ENCODE peak calls at places on chromosome 3, in eight cellular contexts. E, B, Z, H, A, W, P and K are unnamed samples.

GRCh38 chr3:189292667-189293478 is 121.1 kb downstream of the TPRG1 start:
- DNase-seq in E (no peak), A (no peak), Z (no peak), W (no peak), P (peak), B (no peak), H (no peak), K (no peak)

GRCh38 chr3:108008931-108009635 is 81.7 kb downstream of the CD47 start:
- DNase-seq in W (no peak), B (no peak), H (no peak), P (peak), E (no peak), A (peak), Z (no peak), K (no peak)

GRCh38 chr3:164060923-164061322 is 1017.4 kb downstream of the SI start:
- DNase-seq in W (no peak), H (no peak), A (no peak), B (no peak), E (no peak), P (no peak), Z (no peak), K (no peak)

GRCh38 chr3:159077860-159078259 is 276.0 kb downstream of the MFSD1 start:
- DNase-seq in W (no peak), Z (no peak), B (no peak), A (peak), H (no peak), E (no peak), P (peak), K (peak)

GRCh38 chr3:105254154-105254553 is 112.6 kb upstream of the ALCAM start:
- DNase-seq in W (no peak), Z (no peak), H (no peak), A (no peak), B (no peak), P (no peak), E (no peak), K (no peak)

GRCh38 chr3:134769469-134769868 is 25.6 kb upstream of the EPHB1 start:
- DNase-seq in E (no peak), B (no peak), A (no peak), W (no peak), H (no peak), Z (no peak), P (no peak), K (no peak)

GRCh38 chr3:150635526-150635925 is 32.4 kb downstream of the SELENOT start:
- DNase-seq in E (no peak), Z (no peak), W (no peak), H (no peak), P (peak), B (no peak), A (no peak), K (no peak)

GRCh38 chr3:127536818-127537810 is 53.4 kb downstream of the TPRA1 start:
- DNase-seq in P (no peak), B (no peak), W (no peak), H (no peak), Z (no peak), A (no peak), E (no peak), K (no peak)

GRCh38 chr3:14608298-14608697 is 43.3 kb upstream of the CCDC174 start:
- DNase-seq in Z (no peak), E (no peak), H (no peak), B (no peak), W (no peak), A (no peak), P (no peak), K (no peak)

GRCh38 chr3:179706233-179706632 is 53.4 kb downstream of the USP13 start:
- DNase-seq in W (no peak), P (peak), E (no peak), B (no peak), H (no peak), A (no peak), Z (no peak), K (no peak)

GRCh38 chr3:120153294-120153693 is 59.0 kb upstream of the GSK3B start:
- DNase-seq in P (peak), Z (no peak), W (no peak), H (no peak), E (no peak), A (no peak), B (no peak), K (peak)

GRCh38 chr3:123298903-123299302 is 97.2 kb downstream of the SEC22A start:
- DNase-seq in A (no peak), W (no peak), Z (no peak), H (no peak), B (no peak), E (peak), P (no peak), K (no peak)

GRCh38 chr3:30643763-30644462 is 37.5 kb downstream of the TGFBR2 start:
- DNase-seq in B (peak), Z (peak), A (no peak), E (no peak), H (no peak), P (no peak), W (no peak), K (no peak)

GRCh38 chr3:17891139-17891850 is 148.9 kb upstream of the TBC1D5 start:
- DNase-seq in E (no peak), W (no peak), Z (no peak), H (no peak), B (no peak), A (no peak), P (peak), K (no peak)

GRCh38 chr3:31086698-31087097 is 192.2 kb upstream of the GADL1 start:
- DNase-seq in Z (no peak), A (no peak), W (no peak), H (no peak), P (no peak), E (no peak), B (no peak), K (no peak)

GRCh38 chr3:10757021-10757820 is 58.8 kb upstream of the SLC6A11 start:
- DNase-seq in B (no peak), P (peak), E (no peak), H (no peak), W (no peak), Z (no peak), A (no peak), K (peak)

GRCh38 chr3:72891053-72891855 is 3.4 kb downstream of the GXYLT2 start:
- DNase-seq in P (peak), E (no peak), A (peak), Z (no peak), W (no peak), B (peak), H (no peak), K (peak)

GRCh38 chr3:118882353-118882947 is 152.2 kb downstream of the IGSF11 start:
- DNase-seq in A (peak), H (peak), P (peak), W (peak), B (peak), Z (peak), E (peak), K (peak)

GRCh38 chr3:88282519-88283241 is 132.9 kb downstream of the C3orf38 start:
- DNase-seq in W (no peak), P (no peak), B (no peak), A (no peak), Z (no peak), E (no peak), H (no peak), K (no peak)

GRCh38 chr3:59803269-59803668 is 753.4 kb upstream of the CFAP20DC start:
- DNase-seq in A (no peak), Z (no peak), E (no peak), W (no peak), H (no peak), B (no peak), P (no peak), K (no peak)

GRCh38 chr3:187064210-187065115 is 74.8 kb downstream of the RPL39L start:
- DNase-seq in E (no peak), W (no peak), H (peak), P (peak), A (no peak), B (no peak), Z (no peak), K (no peak)

GRCh38 chr3:185572183-185572582 is 13.9 kb upstream of the SENP2 start:
- DNase-seq in Z (no peak), W (no peak), A (no peak), H (no peak), P (no peak), B (no peak), E (no peak), K (no peak)

GRCh38 chr3:54905230-54905888 is 22.5 kb downstream of the LRTM1 start:
- DNase-seq in E (no peak), P (peak), W (no peak), H (no peak), A (no peak), B (no peak), Z (no peak), K (no peak)

GRCh38 chr3:177478170-177478859 is 281.0 kb upstream of the TBL1XR1 start:
- DNase-seq in E (peak), A (peak), W (peak), P (peak), Z (no peak), H (no peak), B (no peak), K (peak)

GRCh38 chr3:172218350-172219323 is 179.3 kb downstream of the FNDC3B start:
- DNase-seq in Z (no peak), B (no peak), H (no peak), W (no peak), E (no peak), P (peak), A (no peak), K (no peak)